ENCODE peak calls at places on chromosome 17, in seven cellular contexts. Z is GM18507; X is Daoy; Y is effector CD4-positive, alpha-beta T cell; W is brain microvascular endothelial cell; N is Karpas-422; P is ELR. C is an unnamed sample.

GRCh38 chr17:50926523-50926922 is 60.4 kb upstream of the TOB1 start:
- DNase-seq in Z (no peak), X (no peak), Y (no peak), W (no peak), N (no peak), P (no peak), C (peak)

GRCh38 chr17:26818736-26819135 is 475.2 kb upstream of the WSB1 start:
- DNase-seq in Z (no peak), X (no peak), Y (no peak), W (no peak), N (no peak), P (no peak), C (no peak)

GRCh38 chr17:29619251-29619650 is 3.5 kb downstream of the CORO6 start:
- DNase-seq in Z (no peak), X (peak), Y (no peak), W (no peak), N (peak), P (peak), C (peak)

GRCh38 chr17:41864837-41865595 is at the start of gene KLHL11:
- DNase-seq in Z (peak), X (peak), Y (peak), W (peak), N (peak), P (peak), C (peak)

GRCh38 chr17:65198653-65199382 is 61.6 kb downstream of the RGS9 start:
- DNase-seq in Z (no peak), X (peak), Y (no peak), W (no peak), N (peak), P (peak), C (peak)

GRCh38 chr17:6639014-6639650 is 1.4 kb downstream of the KIAA0753 start:
- DNase-seq in Z (no peak), X (no peak), Y (no peak), W (no peak), N (peak), P (no peak), C (no peak)

GRCh38 chr17:30858556-30859250 is 26.9 kb downstream of the ATAD5 start:
- DNase-seq in Z (no peak), X (no peak), Y (no peak), W (no peak), N (no peak), P (peak), C (peak)

GRCh38 chr17:44752953-44753861 is 5.6 kb upstream of the ADAM11 start:
- DNase-seq in Z (no peak), X (no peak), Y (no peak), W (no peak), N (no peak), P (no peak), C (peak)

GRCh38 chr17:28983286-28984240 is 22.3 kb downstream of the SEZ6 start:
- DNase-seq in Z (no peak), X (no peak), Y (no peak), W (no peak), N (no peak), P (no peak), C (no peak)

GRCh38 chr17:79042421-79043190 is 18.6 kb downstream of the C1QTNF1 start:
- DNase-seq in Z (no peak), X (peak), Y (peak), W (peak), N (peak), P (peak), C (no peak)